ENCODE peak calls at places on chromosome 15, in six cellular contexts. Q, J, O, Z, X and S are unnamed samples.

GRCh38 chr15:44780608-44781007 is 44.3 kb downstream of the TRIM69 start:
- DNase-seq in Z (no peak), X (no peak), Q (no peak), J (no peak), O (no peak), S (no peak)

GRCh38 chr15:75785771-75786563 is 57.3 kb upstream of the UBE2Q2 start:
- DNase-seq in Z (peak), O (no peak), J (no peak), Q (peak), X (no peak), S (peak)

GRCh38 chr15:71748327-71748726 is 62.0 kb upstream of the NR2E3 start:
- DNase-seq in Q (no peak), Z (no peak), O (no peak), J (no peak), X (no peak), S (peak)

GRCh38 chr15:41970456-41970855 is 1.9 kb downstream of the EHD4 start:
- DNase-seq in Q (no peak), J (no peak), Z (no peak), X (no peak), O (no peak), S (no peak)

GRCh38 chr15:75008249-75009017 is 13.1 kb downstream of the SCAMP5 start:
- DNase-seq in X (no peak), Q (no peak), J (no peak), Z (no peak), O (no peak), S (no peak)

GRCh38 chr15:75720787-75721461 is 8.3 kb upstream of the CSPG4 start:
- DNase-seq in J (no peak), Z (no peak), O (peak), X (peak), Q (peak), S (peak)

GRCh38 chr15:37084602-37085001 is 15.7 kb downstream of the MEIS2 start:
- DNase-seq in J (no peak), X (no peak), Q (peak), O (no peak), Z (no peak), S (no peak)

GRCh38 chr15:60511351-60512157 is 32.6 kb upstream of the ICE2 start:
- DNase-seq in Z (no peak), J (no peak), O (no peak), X (no peak), Q (peak), S (no peak)

GRCh38 chr15:56824174-56824573 is 90.9 kb upstream of the ZNF280D start:
- DNase-seq in Q (no peak), X (no peak), J (no peak), O (no peak), Z (no peak), S (no peak)

GRCh38 chr15:40357723-40358491 is at the start of gene DISP2:
- DNase-seq in X (no peak), O (peak), J (peak), Z (peak), Q (peak), S (peak)

GRCh38 chr15:101139986-101140696 is 111.7 kb downstream of the CHSY1 start:
- DNase-seq in X (no peak), O (no peak), Q (no peak), Z (no peak), J (no peak), S (no peak)

GRCh38 chr15:98785408-98785795 is 137.1 kb downstream of the IGF1R start:
- DNase-seq in J (no peak), O (no peak), Z (no peak), X (no peak), Q (no peak), S (no peak)

GRCh38 chr15:37109151-37109912 is 9.0 kb upstream of the MEIS2 start:
- DNase-seq in Q (no peak), Z (no peak), O (no peak), X (no peak), J (no peak), S (no peak)

GRCh38 chr15:40787344-40787841 is 17.6 kb downstream of the C15orf62 start:
- DNase-seq in O (peak), X (peak), Q (peak), J (no peak), Z (no peak), S (peak)

GRCh38 chr15:42704492-42704926 is 32.4 kb downstream of the CDAN1 start:
- DNase-seq in J (peak), Q (peak), X (peak), O (no peak), Z (peak), S (peak)

GRCh38 chr15:70319466-70319865 is 221.7 kb upstream of the TLE3 start:
- DNase-seq in X (no peak), J (no peak), O (no peak), Z (no peak), Q (no peak), S (no peak)

GRCh38 chr15:45116006-45116481 is 1.9 kb downstream of the DUOXA2 start:
- DNase-seq in O (no peak), Z (no peak), Q (no peak), J (no peak), X (no peak), S (no peak)

GRCh38 chr15:63729115-63729884 is 104.4 kb downstream of the HERC1 start:
- DNase-seq in J (no peak), Z (no peak), Q (no peak), X (no peak), O (no peak), S (no peak)

GRCh38 chr15:56243117-56243773 is 434 bp downstream of the RFX7 start:
- DNase-seq in X (no peak), Z (peak), O (peak), Q (peak), J (peak), S (no peak)

GRCh38 chr15:75029378-75030022 is 6.1 kb downstream of the PPCDC start:
- DNase-seq in X (peak), O (peak), Q (peak), J (peak), Z (peak), S (peak)

GRCh38 chr15:93382196-93382820 is 293.3 kb upstream of the RGMA start:
- DNase-seq in J (no peak), O (no peak), Q (no peak), Z (no peak), X (no peak), S (no peak)

GRCh38 chr15:82963356-82964341 is 11.1 kb upstream of the HOMER2 start:
- DNase-seq in J (no peak), Q (no peak), X (no peak), Z (no peak), O (peak), S (no peak)

GRCh38 chr15:62899090-62899493 is 143.5 kb upstream of the TPM1 start:
- DNase-seq in Z (no peak), J (no peak), X (no peak), O (no peak), Q (no peak), S (no peak)

GRCh38 chr15:61742591-61742990 is 317.7 kb downstream of the VPS13C start:
- DNase-seq in O (no peak), Q (no peak), J (no peak), X (peak), Z (no peak), S (no peak)

GRCh38 chr15:64105113-64105704 is 9.4 kb downstream of the SNX1 start:
- DNase-seq in O (no peak), Q (peak), X (no peak), Z (no peak), J (peak), S (no peak)

GRCh38 chr15:30072630-30073029 is 10.1 kb upstream of the GOLGA8J start:
- DNase-seq in X (no peak), Z (no peak), O (no peak), J (no peak), Q (no peak), S (peak)

GRCh38 chr15:42088801-42089640 is 5.3 kb downstream of the PLA2G4D start:
- DNase-seq in X (no peak), Z (no peak), Q (no peak), O (no peak), J (no peak), S (no peak)

GRCh38 chr15:59177445-59177728 is 29.3 kb upstream of the LDHAL6B start:
- DNase-seq in J (no peak), O (no peak), Q (no peak), Z (no peak), X (no peak), S (no peak)

GRCh38 chr15:68054658-68055223 is 626 bp downstream of the PIAS1 start:
- DNase-seq in J (peak), O (peak), Q (no peak), Z (peak), X (no peak), S (peak)

GRCh38 chr15:68053001-68053400 is 1.1 kb upstream of the PIAS1 start:
- DNase-seq in Q (no peak), O (no peak), Z (no peak), X (no peak), J (no peak), S (no peak)

GRCh38 chr15:68055224-68055705 is 1.1 kb downstream of the PIAS1 start:
- DNase-seq in O (no peak), X (no peak), Q (peak), Z (no peak), J (no peak), S (peak)

GRCh38 chr15:68053701-68053996 is 466 bp upstream of the PIAS1 start:
- DNase-seq in X (no peak), Q (no peak), O (no peak), J (no peak), Z (no peak), S (no peak)

GRCh38 chr15:68053997-68054657 is at the start of gene PIAS1:
- DNase-seq in X (peak), Z (peak), J (peak), O (peak), Q (peak), S (peak)
- TF ChIP-seq CTCF in X (no peak), Z (no peak), J (no peak), O (no peak), Q (no peak), S (peak)

GRCh38 chr15:32029862-32030781 is at the start of gene CHRNA7:
- DNase-seq in O (peak), X (no peak), J (peak), Z (peak), Q (peak), S (no peak)
- TF ChIP-seq CTCF in O (peak), X (peak), J (peak), Z (peak), Q (peak), S (no peak)

GRCh38 chr15:92098869-92099268 is 245.4 kb downstream of the SLCO3A1 start:
- DNase-seq in O (no peak), Q (no peak), J (no peak), Z (no peak), X (no peak), S (no peak)
- TF ChIP-seq CTCF in O (no peak), Q (no peak), J (no peak), Z (no peak), X (no peak), S (no peak)

GRCh38 chr15:52109559-52110451 is 2.8 kb downstream of the BCL2L10 start:
- DNase-seq in J (no peak), Q (no peak), Z (no peak), O (no peak), X (no peak), S (no peak)
- TF ChIP-seq CTCF in J (no peak), Q (no peak), Z (no peak), O (no peak), X (no peak), S (no peak)

DNA sequence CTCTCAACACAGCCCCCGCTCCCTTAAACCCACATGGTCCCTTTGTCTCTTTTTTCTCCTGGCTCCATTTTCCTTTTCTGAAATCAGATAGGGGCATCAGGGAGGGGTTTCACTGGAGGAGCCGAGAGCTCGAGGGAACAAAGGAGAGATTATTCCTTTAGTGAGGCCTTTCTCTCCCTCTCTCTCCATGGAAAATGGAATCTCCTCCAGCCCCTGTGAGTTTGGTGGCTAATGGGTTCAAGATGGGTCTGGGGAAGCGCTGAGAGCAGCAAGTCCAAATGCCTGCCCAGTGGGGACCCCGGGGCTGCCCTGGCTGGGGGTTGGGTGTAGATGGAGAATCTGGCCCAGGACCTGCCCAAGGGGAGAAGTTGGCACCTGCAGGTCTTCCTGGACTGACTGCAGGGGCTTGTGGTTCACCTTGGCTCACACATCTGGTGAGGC is 56.8 kb downstream of the ITGA11 start:
- DNase-seq in Z (no peak), X (no peak), Q (no peak), O (no peak), J (peak), S (no peak)
- TF ChIP-seq CTCF in Z (no peak), X (no peak), Q (no peak), O (no peak), J (no peak), S (no peak)

GRCh38 chr15:96330064-96330449 is 443 bp upstream of the NR2F2 start:
- DNase-seq in J (peak), X (no peak), Z (peak), O (no peak), Q (peak), S (peak)

GRCh38 chr15:96329403-96329981 is 1.0 kb upstream of the NR2F2 start:
- DNase-seq in Z (no peak), O (no peak), X (no peak), J (peak), Q (peak), S (no peak)

GRCh38 chr15:96331141-96331941 is 841 bp downstream of the NR2F2 start:
- DNase-seq in O (peak), Q (peak), Z (no peak), J (peak), X (no peak), S (peak)

GRCh38 chr15:96331942-96332853 is 1.7 kb downstream of the NR2F2 start:
- DNase-seq in J (peak), X (no peak), O (peak), Z (no peak), Q (peak), S (no peak)

DNA sequence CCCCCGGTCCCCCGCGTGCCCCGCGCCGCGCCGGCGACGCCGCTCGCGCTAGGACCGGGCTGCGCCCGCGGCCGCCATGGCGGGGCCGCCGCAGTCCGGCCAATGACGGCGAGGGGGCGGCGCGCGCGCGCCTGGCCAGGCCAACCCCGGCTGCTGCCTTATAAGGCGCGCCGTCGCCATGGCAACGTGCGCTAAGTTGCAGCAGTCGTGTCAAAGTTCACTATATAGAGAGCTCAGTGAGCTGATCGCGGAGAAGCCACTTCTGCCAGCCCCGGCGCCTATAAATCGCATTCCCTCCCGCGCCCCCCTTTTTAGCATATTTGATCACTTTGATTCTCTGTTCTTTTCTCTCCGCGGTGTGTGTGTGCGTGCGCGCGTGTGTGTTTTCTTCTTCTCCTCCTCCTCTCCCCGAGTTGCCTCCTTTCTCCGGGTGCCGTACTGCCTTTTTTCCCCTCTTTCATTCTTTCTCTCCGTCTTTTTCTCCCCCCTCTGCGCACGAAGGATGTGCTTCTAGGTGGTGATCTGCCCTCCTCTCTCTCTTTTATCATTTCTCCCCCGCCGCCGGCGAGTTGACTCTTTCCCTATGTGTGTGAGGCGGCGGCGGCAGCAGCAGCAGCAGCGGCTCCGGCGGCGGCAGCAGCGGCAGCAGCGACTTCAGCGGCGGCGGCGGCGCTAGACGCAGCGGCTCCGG is at the start of gene NR2F2:
- DNase-seq in O (peak), X (peak), J (peak), Z (peak), Q (peak), S (peak)
- TF ChIP-seq CTCF in O (no peak), X (no peak), J (no peak), Z (no peak), Q (no peak), S (no peak)

DNA sequence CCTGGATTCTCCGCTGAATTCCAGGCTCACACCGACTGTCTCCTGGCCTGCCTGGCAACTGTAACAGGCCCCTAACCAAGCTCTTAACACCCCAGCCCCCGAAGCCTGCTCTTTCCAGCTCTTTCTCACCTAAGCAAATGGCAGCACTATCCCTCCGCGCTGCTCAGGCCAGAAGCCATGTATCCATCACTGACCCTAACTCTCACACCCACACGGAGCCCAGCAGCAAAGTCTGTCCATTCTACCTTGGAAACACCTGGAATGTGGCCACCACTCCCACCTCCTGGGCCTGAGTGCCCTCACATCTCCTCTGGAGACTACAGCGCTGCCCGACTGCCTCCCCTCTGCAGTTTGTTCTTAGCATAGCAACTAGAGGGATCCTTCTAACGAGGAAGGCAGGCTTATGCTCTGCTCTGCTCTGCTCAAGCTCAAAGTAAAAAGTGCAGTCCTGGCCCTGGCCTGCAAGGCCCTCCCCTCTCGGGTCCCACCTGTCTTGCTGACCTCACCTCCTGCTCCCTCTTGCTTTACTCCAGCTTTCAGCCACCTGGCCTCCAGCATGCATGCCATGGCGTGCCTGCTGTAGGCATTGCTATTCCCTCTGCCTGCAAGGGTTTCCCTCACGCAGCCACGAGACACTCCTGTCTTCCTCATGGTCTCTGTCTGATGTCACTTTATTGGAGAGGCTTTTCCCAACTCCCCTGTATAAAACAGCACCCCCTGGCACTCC is 27.2 kb downstream of the FEM1B start:
- DNase-seq in Z (no peak), Q (no peak), O (no peak), X (peak), J (peak), S (no peak)
- TF ChIP-seq CTCF in Z (no peak), Q (no peak), O (no peak), X (no peak), J (no peak), S (no peak)

GRCh38 chr15:89333959-89334509 is 590 bp downstream of the POLG start:
- DNase-seq in Z (no peak), J (no peak), Q (peak), X (no peak), O (peak), S (no peak)
- TF ChIP-seq CTCF in Z (no peak), J (no peak), Q (no peak), X (no peak), O (no peak), S (no peak)